ENCODE peak calls at places on chromosomes 7 and 10, in nine cellular contexts. E is upper lobe of left lung; B is heart left ventricle; M is DND-41; F is right cardiac atrium; Q is A549; O is Panc1; W is CD8-positive, alpha-beta T cell; U is psoas muscle. V is an unnamed sample.

GRCh38 chr7:154868901-154869300 is 134.0 kb downstream of the PAXIP1 start:
- ATAC-seq in W (no peak), E (no peak), U (no peak), O (no peak), B (no peak), F (no peak), Q (no peak), M (no peak), V (no peak)

GRCh38 chr7:73397936-73398335 is 35.6 kb upstream of the FZD9 start:
- ATAC-seq in F (no peak), E (no peak), O (no peak), M (no peak), Q (no peak), U (peak; percentile 91), W (no peak), B (no peak), V (peak; percentile 36)

GRCh38 chr7:45203947-45204445 is 46.4 kb downstream of the RAMP3 start:
- ATAC-seq in Q (no peak), M (peak; percentile 96), E (no peak), W (no peak), B (peak; percentile 73), O (no peak), U (no peak), F (peak; percentile 83), V (peak; percentile 80)

GRCh38 chr10:19815478-19816419 is 483 bp upstream of the PLXDC2 start:
- ATAC-seq in M (no peak), Q (peak; percentile 49), F (peak; percentile 90), O (peak; percentile 57), U (peak; percentile 62), W (no peak), B (peak; percentile 87), E (peak; percentile 87), V (peak; percentile 80)

GRCh38 chr10:125883198-125883597 is 2.1 kb upstream of the DHX32 start:
- ATAC-seq in O (no peak), B (peak; percentile 31), W (no peak), Q (no peak), U (peak; percentile 44), E (no peak), F (peak; percentile 37), M (no peak), V (no peak)

GRCh38 chr10:100345570-100346330 is 1.3 kb upstream of the SCD start:
- ATAC-seq in U (peak; percentile 56), Q (peak; percentile 1), W (no peak), F (no peak), O (no peak), B (no peak), M (no peak), E (no peak), V (no peak)

GRCh38 chr10:113924664-113925063 is 70.2 kb downstream of the NHLRC2 start:
- ATAC-seq in M (no peak), F (no peak), U (no peak), O (no peak), W (no peak), B (no peak), Q (no peak), E (no peak), V (no peak)

GRCh38 chr10:104642311-104643022 is 1.4 kb downstream of the SORCS3 start:
- ATAC-seq in W (no peak), B (peak; percentile 60), Q (peak; percentile 57), F (peak; percentile 34), O (no peak), M (no peak), E (peak; percentile 23), U (no peak), V (no peak)

GRCh38 chr10:114874827-114875541 is 53.4 kb downstream of the FHIP2A start:
- ATAC-seq in Q (no peak), F (peak; percentile 80), M (no peak), E (peak; percentile 68), U (no peak), B (peak; percentile 24), W (peak; percentile 68), O (no peak), V (no peak)

GRCh38 chr7:74203157-74203556 is 6.6 kb upstream of the LAT2 start:
- ATAC-seq in W (peak; percentile 22), B (peak; percentile 51), O (peak; percentile 42), M (peak; percentile 73), Q (no peak), E (no peak), U (no peak), F (no peak), V (no peak)

GRCh38 chr7:126202177-126202576 is 1050.6 kb downstream of the GRM8 start:
- ATAC-seq in M (no peak), O (no peak), Q (no peak), B (no peak), U (no peak), W (no peak), F (no peak), E (no peak), V (no peak)

DNA sequence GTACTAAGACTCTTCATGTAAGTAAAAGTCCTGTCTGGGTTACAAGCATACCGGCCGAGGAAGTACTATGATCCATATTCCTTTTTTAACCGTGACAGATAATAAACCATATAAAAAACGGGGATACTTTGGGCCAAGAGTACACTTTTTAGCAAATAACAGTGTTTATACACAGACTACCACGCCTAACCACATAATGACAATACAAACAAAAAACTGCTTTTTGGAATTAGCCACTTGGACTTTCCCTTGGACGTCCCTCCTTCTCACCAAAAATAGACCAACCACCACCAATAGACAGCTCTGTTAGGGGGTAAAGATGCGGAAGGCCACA is 809 bp downstream of the MINDY3 start:
- ATAC-seq in U (no peak), W (no peak), B (no peak), E (no peak), F (no peak), O (peak; percentile 52), Q (no peak), M (no peak), V (no peak)
- H3K27ac ChIP-seq in U (peak overlapping the region; percentile 77), W (peak overlapping the region; percentile 62), B (peak overlapping the region; percentile 76), E (peak overlapping the region; percentile 75), F (no peak overlapping the region), O (peak overlapping the region; percentile 88), Q (peak overlapping the region; percentile 74), M (peak overlapping the region; percentile 82), V (peak overlapping the region; percentile 80)

DNA sequence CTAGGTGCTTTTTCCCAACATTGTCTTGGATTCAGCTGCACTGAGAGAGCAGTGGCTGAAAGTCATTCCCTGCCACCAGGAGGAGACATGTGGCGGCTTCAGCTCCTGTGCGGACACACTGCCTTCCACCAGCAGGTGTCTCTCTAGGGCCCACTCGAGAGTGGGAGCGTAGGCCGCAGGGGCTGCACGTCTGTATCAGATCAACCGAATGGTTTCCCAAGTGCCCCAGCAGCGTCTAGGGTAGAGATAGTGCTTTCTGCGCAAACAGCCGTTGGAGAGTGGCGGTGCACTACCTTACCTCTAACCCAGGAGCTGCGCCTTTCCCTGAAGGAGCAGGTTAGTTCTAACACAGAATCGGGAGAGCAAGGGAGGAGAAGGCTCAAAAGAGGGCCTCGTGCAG is 31.7 kb downstream of the PAPOLB start:
- ATAC-seq in O (peak; percentile 95), Q (peak; percentile 78), F (peak; percentile 89), E (peak; percentile 81), B (peak; percentile 84), M (peak; percentile 93), W (peak; percentile 92), U (no peak), V (peak; percentile 82)
- H3K27ac ChIP-seq in O (no peak overlapping the region), Q (no peak overlapping the region), F (no peak overlapping the region), E (no peak overlapping the region), B (no peak overlapping the region), M (no peak overlapping the region), W (no peak overlapping the region), U (no peak overlapping the region), V (no peak overlapping the region)

GRCh38 chr7:37216923-37217322 is 231.7 kb downstream of the ELMO1 start:
- ATAC-seq in B (no peak), U (no peak), M (no peak), Q (no peak), O (no peak), E (no peak), W (no peak), F (no peak), V (no peak)
- H3K27ac ChIP-seq in B (no peak overlapping the region), U (no peak overlapping the region), M (no peak overlapping the region), Q (no peak overlapping the region), O (no peak overlapping the region), E (no peak overlapping the region), W (no peak overlapping the region), F (no peak overlapping the region), V (no peak overlapping the region)

DNA sequence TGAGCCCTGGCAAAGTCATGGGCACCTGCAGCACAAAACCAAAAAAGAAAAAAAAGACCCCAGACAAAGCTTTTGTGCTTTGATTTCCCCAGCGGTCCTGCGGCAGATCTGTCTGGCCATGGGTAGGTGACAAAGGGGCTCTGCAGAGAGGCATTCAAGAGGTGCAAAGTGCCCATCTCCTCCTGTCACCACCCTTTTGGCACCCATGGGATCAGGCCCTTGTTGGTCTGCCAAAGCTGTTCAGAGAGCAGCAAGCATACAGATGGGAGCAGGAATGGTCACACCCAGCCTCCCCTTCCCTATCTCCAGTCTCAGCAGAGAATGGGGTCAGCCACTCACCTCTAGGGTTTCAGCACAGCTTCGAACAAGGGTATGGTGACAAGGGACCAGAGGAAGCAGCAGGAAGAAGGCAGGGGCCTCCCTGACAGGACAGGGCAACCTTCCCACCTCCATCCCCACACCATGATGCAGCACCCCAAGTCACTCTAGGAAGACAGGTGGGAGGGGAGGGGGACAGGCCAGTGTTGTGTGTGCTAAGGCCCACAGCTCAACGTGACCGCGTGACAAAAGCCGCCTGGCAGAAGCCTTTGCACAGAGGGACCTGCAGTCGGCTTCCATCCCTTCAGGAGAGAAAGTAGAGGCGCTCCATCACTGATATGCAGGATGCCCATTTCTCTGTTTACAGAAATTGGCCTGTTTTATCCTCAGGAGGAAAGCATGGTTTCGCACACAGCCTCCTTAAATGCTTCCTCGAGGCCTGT is 6.3 kb downstream of the CAMK2G start:
- ATAC-seq in F (peak; percentile 67), O (no peak), U (no peak), M (no peak), B (peak; percentile 75), Q (no peak), E (no peak), W (no peak), V (no peak)
- H3K27ac ChIP-seq in F (no peak overlapping the region), O (no peak overlapping the region), U (peak overlapping the region; percentile 67), M (no peak overlapping the region), B (no peak overlapping the region), Q (no peak overlapping the region), E (peak overlapping the region; percentile 88), W (peak overlapping the region; percentile 9), V (peak overlapping the region; percentile 88)

DNA sequence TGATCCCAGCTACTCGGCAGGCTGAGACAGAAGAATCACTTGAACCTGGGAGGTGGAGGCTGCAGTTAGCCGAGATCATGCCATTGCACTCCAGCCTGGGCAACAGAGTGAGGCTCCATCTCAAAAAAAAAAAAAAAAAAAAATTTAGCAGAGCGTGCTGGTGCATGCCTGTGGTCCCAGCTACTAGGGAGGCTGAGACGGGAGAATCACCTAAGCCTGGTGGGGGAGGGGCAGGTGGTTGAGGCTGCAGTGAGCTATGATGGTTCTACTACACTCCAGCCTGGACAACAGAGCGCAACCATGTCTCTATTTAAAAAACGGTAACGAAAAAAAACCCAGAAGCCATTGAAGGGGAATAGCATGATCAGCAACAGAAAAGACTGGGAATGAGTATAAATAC is 89.9 kb downstream of the ARHGAP12 start:
- ATAC-seq in F (no peak), U (no peak), E (no peak), M (no peak), Q (no peak), W (no peak), B (no peak), O (no peak), V (no peak)
- H3K27ac ChIP-seq in F (no peak overlapping the region), U (no peak overlapping the region), E (no peak overlapping the region), M (no peak overlapping the region), Q (no peak overlapping the region), W (no peak overlapping the region), B (no peak overlapping the region), O (no peak overlapping the region), V (no peak overlapping the region)

GRCh38 chr10:71981868-71982230 is 17.7 kb downstream of the CHST3 start:
- ATAC-seq in U (no peak), W (no peak), E (no peak), Q (no peak), B (no peak), F (no peak), O (no peak), M (no peak), V (no peak)
- H3K27ac ChIP-seq in U (peak overlapping the region; percentile 14), W (no peak overlapping the region), E (peak overlapping the region; percentile 83), Q (no peak overlapping the region), B (peak overlapping the region; percentile 29), F (peak overlapping the region; percentile 73), O (no peak overlapping the region), M (no peak overlapping the region), V (peak overlapping the region; percentile 86)

V was measured in gastroesophageal sphincter.